ENCODE peak calls at places on chromosomes 11 and 22, in five cellular contexts. F, E, X, S and O are unnamed samples. For H3K4me1, the result is how much of the 10 kb centered on the place peaks cover.

GRCh38 chr22:35631597-35631996 is 14.5 kb upstream of the MB start:
- DNase-seq in E (no peak), F (peak), X (peak), S (peak), O (no peak)

GRCh38 chr22:35023692-35024363 is 42.1 kb upstream of the ISX start:
- DNase-seq in X (peak), F (peak), S (peak), E (no peak), O (peak)

GRCh38 chr22:46754110-46754799 is 8.2 kb upstream of the TBC1D22A start:
- DNase-seq in X (peak), F (peak), E (peak), S (peak), O (peak)

GRCh38 chr11:119484741-119485605 is 62.0 kb upstream of the THY1 start:
- DNase-seq in S (no peak), X (peak), F (no peak), E (no peak), O (no peak)

GRCh38 chr22:25497269-25497668 is 67.2 kb upstream of the GRK3 start:
- DNase-seq in F (no peak), E (no peak), X (no peak), S (no peak), O (no peak)

GRCh38 chr22:19941365-19942070 is at the start of the genes COMT and TXNRD2:
- DNase-seq in S (peak), X (peak), E (no peak), F (peak), O (peak)

GRCh38 chr11:67031791-67032561 is 9.0 kb downstream of the SYT12 start:
- DNase-seq in S (peak), E (no peak), F (no peak), X (no peak), O (no peak)

GRCh38 chr22:50621948-50622722 is 5.8 kb downstream of the ARSA start:
- DNase-seq in S (no peak), E (no peak), X (no peak), F (no peak), O (peak)

GRCh38 chr11:75743711-75744563 is 24.6 kb upstream of the DGAT2 start:
- DNase-seq in S (no peak), F (no peak), E (no peak), X (no peak), O (no peak)

GRCh38 chr11:19441752-19442553 is 201.2 kb upstream of the E2F8 start:
- DNase-seq in F (peak), S (peak), X (no peak), E (no peak), O (no peak)

GRCh38 chr11:119180729-119181676 is 4.3 kb upstream of the NHERF4 start:
- DNase-seq in S (no peak), X (no peak), E (no peak), F (no peak), O (no peak)

GRCh38 chr11:61339490-61339878 is 6.5 kb downstream of the TKFC start:
- DNase-seq in E (no peak), S (no peak), F (no peak), X (no peak), O (peak)

GRCh38 chr11:10881892-10882291 is 24.0 kb upstream of the ZBED5 start:
- DNase-seq in S (no peak), X (no peak), F (no peak), E (no peak), O (no peak)

GRCh38 chr11:44556735-44557409 is 8.6 kb upstream of the CD82 start:
- DNase-seq in X (peak), F (peak), E (no peak), S (peak), O (peak)

GRCh38 chr11:85787809-85788805 is 22.8 kb downstream of the SYTL2 start:
- DNase-seq in F (peak), S (no peak), E (no peak), X (no peak), O (no peak)

GRCh38 chr22:26656896-26657851 is at the start of gene MIAT:
- DNase-seq in X (no peak), E (no peak), F (no peak), S (no peak), O (no peak)

GRCh38 chr22:32413715-32414114 is 1.7 kb upstream of the RTCB start:
- DNase-seq in X (no peak), S (peak), F (peak), E (no peak), O (no peak)

GRCh38 chr22:29139965-29140782 is 65.5 kb upstream of the EMID1 start:
- DNase-seq in S (peak), X (no peak), F (no peak), E (no peak), O (no peak)
- H3K4me1 ChIP-seq in S (under half), X (under half), F (under half), E (under half), O (under half)

DNA sequence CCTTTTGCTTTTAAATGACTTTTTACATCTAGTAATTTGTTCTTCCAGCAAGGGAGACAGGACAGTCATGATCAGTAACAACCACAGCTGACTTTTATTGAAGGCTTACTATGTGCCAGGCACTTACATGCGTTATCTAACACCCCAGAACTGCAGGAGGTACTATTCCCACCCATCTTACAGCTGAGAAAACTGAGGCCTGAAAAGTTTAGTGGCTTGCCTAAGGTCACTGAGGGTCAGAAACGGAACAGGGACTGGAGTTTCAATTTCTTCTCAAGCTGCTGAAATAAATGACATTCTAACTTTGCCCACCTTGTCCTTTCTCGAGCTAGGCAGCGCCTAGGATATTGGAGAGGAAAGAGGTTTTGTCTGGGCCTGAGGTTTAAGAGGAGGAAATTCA is 102.1 kb downstream of the NAT10 start:
- DNase-seq in F (no peak), E (no peak), X (no peak), S (no peak), O (no peak)
- H3K4me1 ChIP-seq in F (half or more), E (under half), X (under half), S (under half), O (under half)

GRCh38 chr11:65436412-65437032 is 13.9 kb downstream of the NEAT1 start:
- DNase-seq in E (no peak), S (no peak), X (peak), F (no peak), O (no peak)

GRCh38 chr11:65440831-65441499 is 18.4 kb downstream of the NEAT1 start:
- DNase-seq in X (peak), S (peak), F (peak), E (no peak), O (no peak)

GRCh38 chr11:65439331-65440181 is 17.0 kb downstream of the NEAT1 start:
- DNase-seq in E (no peak), X (peak), F (peak), S (peak), O (no peak)

GRCh38 chr11:65437436-65438227 is 15.0 kb downstream of the NEAT1 start:
- DNase-seq in E (no peak), F (peak), S (peak), X (peak), O (no peak)

GRCh38 chr11:65438257-65439151 is 15.9 kb downstream of the NEAT1 start:
- DNase-seq in S (peak), X (no peak), F (peak), E (no peak), O (no peak)
- H3K4me1 ChIP-seq in S (under half), X (half or more), F (half or more), E (under half), O (under half)

GRCh38 chr11:69294621-69295078 is 695 bp downstream of the MYEOV start:
- DNase-seq in F (peak), E (no peak), S (no peak), X (no peak), O (peak)

GRCh38 chr11:69293819-69294505 is at the start of gene MYEOV:
- DNase-seq in S (peak), E (no peak), X (no peak), F (peak), O (peak)

GRCh38 chr11:69295995-69296889 is 2.3 kb downstream of the MYEOV start:
- DNase-seq in E (no peak), X (peak), S (peak), F (peak), O (no peak)

GRCh38 chr11:69296890-69297224 is 2.9 kb downstream of the MYEOV start:
- DNase-seq in X (peak), F (no peak), S (no peak), E (no peak), O (no peak)

GRCh38 chr11:69295079-69295994 is 1.4 kb downstream of the MYEOV start:
- DNase-seq in X (no peak), F (peak), E (no peak), S (no peak), O (peak)
- H3K4me1 ChIP-seq in X (under half), F (half or more), E (under half), S (under half), O (under half)

GRCh38 chr11:35087648-35088047 is 51.3 kb upstream of the CD44 start:
- DNase-seq in F (no peak), S (peak), X (no peak), E (no peak), O (no peak)

GRCh38 chr11:35088226-35088625 is 50.7 kb upstream of the CD44 start:
- DNase-seq in X (no peak), S (no peak), E (no peak), F (no peak), O (no peak)

GRCh38 chr11:35084817-35085424 is 54.0 kb upstream of the CD44 start:
- DNase-seq in S (no peak), X (no peak), E (no peak), F (no peak), O (no peak)

GRCh38 chr11:35083181-35084061 is 55.5 kb upstream of the CD44 start:
- DNase-seq in F (peak), S (peak), X (peak), E (peak), O (peak)

GRCh38 chr11:35085766-35086165 is 53.2 kb upstream of the CD44 start:
- DNase-seq in S (no peak), F (no peak), X (no peak), E (no peak), O (no peak)
- H3K4me1 ChIP-seq in S (under half), F (under half), X (under half), E (under half), O (under half)